ENCODE peak calls at places on chromosome X, in nine cellular contexts. W is mucosa of descending colon; P is fibroblast of lung; I is activated CD8-positive, alpha-beta memory T cell treated with anti-CD3 and anti-CD28 coated beads, Interleukin-2, amount 50 U/mL, for 4 hours; C is GM12878; J is DND-41; Z is NCI-H1092 treated with DMSO at 0.1 percent for 48 hours; X is neural crest cell; K is activated CD4-positive, alpha-beta T cell treated with anti-CD3 and anti-CD28 coated beads for 24 hours. L is an unnamed sample.

GRCh38 chrX:100636321-100636991 is at the start of gene TSPAN6:
- DNase-seq in W (peak), P (peak), I (peak), C (no peak), J (no peak), Z (peak), X (peak), K (peak), L (peak)

GRCh38 chrX:147894332-147894870 is 17.3 kb upstream of the FMR1 start:
- DNase-seq in W (no peak), P (peak), I (no peak), C (no peak), J (no peak), Z (no peak), X (no peak), K (no peak), L (no peak)

GRCh38 chrX:120426599-120426998 is 42.5 kb downstream of the LAMP2 start:
- DNase-seq in W (no peak), P (peak), I (no peak), C (no peak), J (no peak), Z (no peak), X (no peak), K (no peak), L (no peak)

GRCh38 chrX:111337067-111337466 is 66.8 kb upstream of the CAPN6 start:
- DNase-seq in W (no peak), P (no peak), I (no peak), C (no peak), J (no peak), Z (no peak), X (no peak), K (no peak), L (no peak)

GRCh38 chrX:39073131-39073530 is 271.9 kb downstream of the MID1IP1 start:
- DNase-seq in W (no peak), P (no peak), I (no peak), C (no peak), J (no peak), Z (no peak), X (no peak), K (no peak), L (no peak)

GRCh38 chrX:9604111-9604907 is 139.5 kb downstream of the TBL1X start:
- DNase-seq in W (no peak), P (peak), I (no peak), C (no peak), J (no peak), Z (no peak), X (no peak), K (no peak), L (no peak)

GRCh38 chrX:45295587-45295986 is 94.9 kb upstream of the DIPK2B start:
- DNase-seq in W (no peak), P (peak), I (no peak), C (no peak), J (no peak), Z (peak), X (no peak), K (no peak), L (no peak)

GRCh38 chrX:122552291-122552800 is 631.7 kb upstream of the GRIA3 start:
- DNase-seq in W (no peak), P (peak), I (no peak), C (no peak), J (no peak), Z (no peak), X (no peak), K (no peak), L (no peak)

GRCh38 chrX:134599173-134599914 is 58.9 kb downstream of the PLAC1 start:
- DNase-seq in W (no peak), P (peak), I (no peak), C (peak), J (no peak), Z (no peak), X (no peak), K (peak), L (peak)

GRCh38 chrX:68084765-68085164 is 348.5 kb downstream of the OPHN1 start:
- DNase-seq in W (no peak), P (peak), I (no peak), C (no peak), J (no peak), Z (no peak), X (no peak), K (no peak), L (no peak)

GRCh38 chrX:55907968-55908607 is 190.5 kb downstream of the RRAGB start:
- DNase-seq in W (peak), P (peak), I (peak), C (no peak), J (no peak), Z (no peak), X (peak), K (peak), L (peak)

GRCh38 chrX:25039036-25039435 is 23.3 kb upstream of the ARX start:
- DNase-seq in W (no peak), P (no peak), I (no peak), C (no peak), J (no peak), Z (no peak), X (no peak), K (no peak), L (no peak)

GRCh38 chrX:15398874-15399273 is 14.7 kb upstream of the VEGFD start:
- DNase-seq in W (no peak), P (no peak), I (no peak), C (no peak), J (no peak), Z (no peak), X (no peak), K (no peak), L (no peak)

GRCh38 chrX:39318497-39319343 is 517.5 kb downstream of the MID1IP1 start:
- DNase-seq in W (no peak), P (no peak), I (no peak), C (no peak), J (no peak), Z (no peak), X (no peak), K (no peak), L (no peak)

GRCh38 chrX:57573754-57574153 is 18.1 kb upstream of the ZXDB start:
- DNase-seq in W (no peak), P (no peak), I (peak), C (no peak), J (peak), Z (peak), X (no peak), K (no peak), L (no peak)

GRCh38 chrX:114500622-114501021 is 83.3 kb upstream of the HTR2C start:
- DNase-seq in W (no peak), P (no peak), I (no peak), C (no peak), J (no peak), Z (no peak), X (no peak), K (no peak), L (no peak)

GRCh38 chrX:153971124-153971631 is 440 bp downstream of the HCFC1 start:
- DNase-seq in W (peak), P (peak), I (peak), C (peak), J (peak), Z (peak), X (peak), K (peak), L (peak)

GRCh38 chrX:1521459-1521956 is 15.5 kb downstream of the P2RY8 start:
- DNase-seq in W (no peak), P (no peak), I (peak), C (peak), J (peak), Z (no peak), X (no peak), K (peak), L (peak)

GRCh38 chrX:155880586-155881157 is 473 bp upstream of the VAMP7 start:
- DNase-seq in W (no peak), P (peak), I (no peak), C (no peak), J (no peak), Z (no peak), X (no peak), K (no peak), L (no peak)

GRCh38 chrX:40526412-40526811 is 54.4 kb upstream of the ATP6AP2 start:
- DNase-seq in W (no peak), P (no peak), I (no peak), C (no peak), J (no peak), Z (no peak), X (no peak), K (no peak), L (no peak)

L was measured in GM06990.